ENCODE peak calls at places on chromosomes 5 and 9, in eight cellular contexts. One of them, this sample, is unnamed.

GRCh38 chr9:129803679-129804065 is 688 bp downstream of the TOR1B start:
- DNase-seq in foreskin fibroblast: no peak
- DNase-seq in KBM-7: peak; percentile 38
- DNase-seq in SK-MEL-5: no peak
- DNase-seq in suprapubic skin: no peak
- DNase-seq in C1 segment of cervical spinal cord: no peak
- DNase-seq in activated CD8-positive, alpha-beta memory T cell treated with anti-CD3 and anti-CD28 coated beads, Interleukin-2, amount 50 U/mL, for 48 hours: no peak
- DNase-seq in ecto neural progenitor cell: no peak
- DNase-seq in this sample: no peak

GRCh38 chr9:98190757-98191105 is 1.7 kb downstream of the CORO2A start:
- DNase-seq in C1 segment of cervical spinal cord: peak; percentile 26
- DNase-seq in activated CD8-positive, alpha-beta memory T cell treated with anti-CD3 and anti-CD28 coated beads, Interleukin-2, amount 50 U/mL, for 48 hours: no peak
- DNase-seq in SK-MEL-5: no peak
- DNase-seq in ecto neural progenitor cell: no peak
- DNase-seq in KBM-7: no peak
- DNase-seq in suprapubic skin: no peak
- DNase-seq in foreskin fibroblast: no peak
- DNase-seq in this sample: no peak

GRCh38 chr9:136864996-136865767 is 926 bp downstream of the EDF1 start:
- DNase-seq in SK-MEL-5: no peak
- DNase-seq in foreskin fibroblast: no peak
- DNase-seq in C1 segment of cervical spinal cord: no peak
- DNase-seq in activated CD8-positive, alpha-beta memory T cell treated with anti-CD3 and anti-CD28 coated beads, Interleukin-2, amount 50 U/mL, for 48 hours: no peak
- DNase-seq in suprapubic skin: no peak
- DNase-seq in KBM-7: no peak
- DNase-seq in ecto neural progenitor cell: no peak
- DNase-seq in this sample: no peak

GRCh38 chr9:11962327-11962726 is 730.9 kb upstream of the TYRP1 start:
- DNase-seq in foreskin fibroblast: peak; percentile 13
- DNase-seq in activated CD8-positive, alpha-beta memory T cell treated with anti-CD3 and anti-CD28 coated beads, Interleukin-2, amount 50 U/mL, for 48 hours: no peak
- DNase-seq in SK-MEL-5: no peak
- DNase-seq in ecto neural progenitor cell: no peak
- DNase-seq in C1 segment of cervical spinal cord: no peak
- DNase-seq in suprapubic skin: no peak
- DNase-seq in KBM-7: no peak
- DNase-seq in this sample: no peak

GRCh38 chr5:171628344-171628743 is 157.3 kb upstream of the SMIM23 start:
- DNase-seq in KBM-7: no peak
- DNase-seq in foreskin fibroblast: peak; percentile 18
- DNase-seq in SK-MEL-5: no peak
- DNase-seq in activated CD8-positive, alpha-beta memory T cell treated with anti-CD3 and anti-CD28 coated beads, Interleukin-2, amount 50 U/mL, for 48 hours: no peak
- DNase-seq in suprapubic skin: no peak
- DNase-seq in C1 segment of cervical spinal cord: no peak
- DNase-seq in ecto neural progenitor cell: peak; percentile 32
- DNase-seq in this sample: no peak

GRCh38 chr9:114125614-114126013 is 26.5 kb upstream of the KIF12 start:
- DNase-seq in foreskin fibroblast: no peak
- DNase-seq in SK-MEL-5: no peak
- DNase-seq in activated CD8-positive, alpha-beta memory T cell treated with anti-CD3 and anti-CD28 coated beads, Interleukin-2, amount 50 U/mL, for 48 hours: no peak
- DNase-seq in C1 segment of cervical spinal cord: no peak
- DNase-seq in ecto neural progenitor cell: no peak
- DNase-seq in KBM-7: no peak
- DNase-seq in suprapubic skin: no peak
- DNase-seq in this sample: no peak

GRCh38 chr9:11417782-11418181 is 805.0 kb upstream of the PTPRD start:
- DNase-seq in foreskin fibroblast: no peak
- DNase-seq in ecto neural progenitor cell: no peak
- DNase-seq in suprapubic skin: no peak
- DNase-seq in C1 segment of cervical spinal cord: no peak
- DNase-seq in SK-MEL-5: no peak
- DNase-seq in KBM-7: no peak
- DNase-seq in activated CD8-positive, alpha-beta memory T cell treated with anti-CD3 and anti-CD28 coated beads, Interleukin-2, amount 50 U/mL, for 48 hours: no peak
- DNase-seq in this sample: no peak

GRCh38 chr9:93184439-93185221 is 691 bp downstream of the WNK2 start:
- DNase-seq in C1 segment of cervical spinal cord: peak; percentile 49
- DNase-seq in activated CD8-positive, alpha-beta memory T cell treated with anti-CD3 and anti-CD28 coated beads, Interleukin-2, amount 50 U/mL, for 48 hours: peak; percentile 61
- DNase-seq in SK-MEL-5: no peak
- DNase-seq in suprapubic skin: peak; percentile 62
- DNase-seq in foreskin fibroblast: no peak
- DNase-seq in KBM-7: peak; percentile 9
- DNase-seq in ecto neural progenitor cell: peak; percentile 72
- DNase-seq in this sample: peak; percentile 59

GRCh38 chr5:43730832-43731342 is 127.9 kb downstream of the NNT start:
- DNase-seq in SK-MEL-5: no peak
- DNase-seq in activated CD8-positive, alpha-beta memory T cell treated with anti-CD3 and anti-CD28 coated beads, Interleukin-2, amount 50 U/mL, for 48 hours: no peak
- DNase-seq in foreskin fibroblast: no peak
- DNase-seq in suprapubic skin: no peak
- DNase-seq in KBM-7: no peak
- DNase-seq in ecto neural progenitor cell: no peak
- DNase-seq in C1 segment of cervical spinal cord: no peak
- DNase-seq in this sample: no peak

GRCh38 chr5:37739817-37740261 is 100.0 kb downstream of the GDNF start:
- DNase-seq in foreskin fibroblast: peak; percentile 84
- DNase-seq in activated CD8-positive, alpha-beta memory T cell treated with anti-CD3 and anti-CD28 coated beads, Interleukin-2, amount 50 U/mL, for 48 hours: no peak
- DNase-seq in KBM-7: no peak
- DNase-seq in suprapubic skin: no peak
- DNase-seq in C1 segment of cervical spinal cord: no peak
- DNase-seq in ecto neural progenitor cell: no peak
- DNase-seq in SK-MEL-5: no peak
- DNase-seq in this sample: no peak